ENCODE peak calls at places on chromosomes 6 and 20, in eight cellular contexts. One of them, this sample, is unnamed.

GRCh38 chr6:83226517-83226916 is 33.4 kb downstream of the RWDD2A start:
- DNase-seq in T-helper 22 cell: no peak
- DNase-seq in stimulated activated CD4-positive, alpha-beta T cell treated with anti-CD3 and anti-CD28 coated beads, Interleukin-12 subunit alpha, Interleukin-12 subunit beta, amount 100 ng/mL, for 48 hours: no peak
- DNase-seq in astrocyte: peak; percentile 2
- DNase-seq in COLO829: no peak
- DNase-seq in AG09309: no peak
- DNase-seq in K562: no peak
- DNase-seq in AG04450: no peak
- DNase-seq in this sample: no peak

GRCh38 chr6:158481612-158482473 is 78.0 kb upstream of the TMEM181 start:
- DNase-seq in T-helper 22 cell: no peak
- DNase-seq in stimulated activated CD4-positive, alpha-beta T cell treated with anti-CD3 and anti-CD28 coated beads, Interleukin-12 subunit alpha, Interleukin-12 subunit beta, amount 100 ng/mL, for 48 hours: no peak
- DNase-seq in astrocyte: peak; percentile 80
- DNase-seq in COLO829: no peak
- DNase-seq in AG09309: peak; percentile 39
- DNase-seq in K562: no peak
- DNase-seq in AG04450: no peak
- DNase-seq in this sample: no peak

GRCh38 chr6:145214570-145214969 is 520.8 kb downstream of the EPM2A start:
- DNase-seq in T-helper 22 cell: no peak
- DNase-seq in stimulated activated CD4-positive, alpha-beta T cell treated with anti-CD3 and anti-CD28 coated beads, Interleukin-12 subunit alpha, Interleukin-12 subunit beta, amount 100 ng/mL, for 48 hours: no peak
- DNase-seq in astrocyte: peak; percentile 6
- DNase-seq in COLO829: peak; percentile 12
- DNase-seq in AG09309: no peak
- DNase-seq in K562: no peak
- DNase-seq in AG04450: no peak
- DNase-seq in this sample: no peak

GRCh38 chr6:158805698-158806373 is 13.3 kb downstream of the EZR start:
- DNase-seq in T-helper 22 cell: no peak
- DNase-seq in stimulated activated CD4-positive, alpha-beta T cell treated with anti-CD3 and anti-CD28 coated beads, Interleukin-12 subunit alpha, Interleukin-12 subunit beta, amount 100 ng/mL, for 48 hours: no peak
- DNase-seq in astrocyte: no peak
- DNase-seq in COLO829: no peak
- DNase-seq in AG09309: no peak
- DNase-seq in K562: no peak
- DNase-seq in AG04450: no peak
- DNase-seq in this sample: no peak

GRCh38 chr20:49245921-49246740 is 26.9 kb downstream of the DDX27 start:
- DNase-seq in T-helper 22 cell: no peak
- DNase-seq in stimulated activated CD4-positive, alpha-beta T cell treated with anti-CD3 and anti-CD28 coated beads, Interleukin-12 subunit alpha, Interleukin-12 subunit beta, amount 100 ng/mL, for 48 hours: no peak
- DNase-seq in astrocyte: peak; percentile 31
- DNase-seq in COLO829: peak; percentile 62
- DNase-seq in AG09309: no peak
- DNase-seq in K562: peak; percentile 67
- DNase-seq in AG04450: peak; percentile 20
- DNase-seq in this sample: peak; percentile 72

GRCh38 chr6:31663087-31663960 is 1.5 kb downstream of the GPANK1 start:
- DNase-seq in T-helper 22 cell: no peak
- DNase-seq in stimulated activated CD4-positive, alpha-beta T cell treated with anti-CD3 and anti-CD28 coated beads, Interleukin-12 subunit alpha, Interleukin-12 subunit beta, amount 100 ng/mL, for 48 hours: no peak
- DNase-seq in astrocyte: no peak
- DNase-seq in COLO829: no peak
- DNase-seq in AG09309: no peak
- DNase-seq in K562: no peak
- DNase-seq in AG04450: no peak
- DNase-seq in this sample: no peak

GRCh38 chr6:107064579-107065065 is 36.6 kb downstream of the MTRES1 start:
- DNase-seq in T-helper 22 cell: no peak
- DNase-seq in stimulated activated CD4-positive, alpha-beta T cell treated with anti-CD3 and anti-CD28 coated beads, Interleukin-12 subunit alpha, Interleukin-12 subunit beta, amount 100 ng/mL, for 48 hours: peak; percentile 28
- DNase-seq in astrocyte: peak; percentile 83
- DNase-seq in COLO829: peak; percentile 24
- DNase-seq in AG09309: peak; percentile 45
- DNase-seq in K562: no peak
- DNase-seq in AG04450: peak; percentile 37
- DNase-seq in this sample: no peak

GRCh38 chr20:54585222-54585621 is 109.8 kb downstream of the DOK5 start:
- DNase-seq in T-helper 22 cell: no peak
- DNase-seq in stimulated activated CD4-positive, alpha-beta T cell treated with anti-CD3 and anti-CD28 coated beads, Interleukin-12 subunit alpha, Interleukin-12 subunit beta, amount 100 ng/mL, for 48 hours: no peak
- DNase-seq in astrocyte: no peak
- DNase-seq in COLO829: no peak
- DNase-seq in AG09309: no peak
- DNase-seq in K562: no peak
- DNase-seq in AG04450: no peak
- DNase-seq in this sample: no peak

GRCh38 chr20:3686867-3687321 is 5.1 kb upstream of the ADAM33 start:
- DNase-seq in T-helper 22 cell: no peak
- DNase-seq in stimulated activated CD4-positive, alpha-beta T cell treated with anti-CD3 and anti-CD28 coated beads, Interleukin-12 subunit alpha, Interleukin-12 subunit beta, amount 100 ng/mL, for 48 hours: no peak
- DNase-seq in astrocyte: peak; percentile 89
- DNase-seq in COLO829: no peak
- DNase-seq in AG09309: peak; percentile 91
- DNase-seq in K562: no peak
- DNase-seq in AG04450: peak; percentile 82
- DNase-seq in this sample: no peak

GRCh38 chr20:31605902-31606677 is 1.0 kb downstream of the ID1 start:
- DNase-seq in T-helper 22 cell: no peak
- DNase-seq in stimulated activated CD4-positive, alpha-beta T cell treated with anti-CD3 and anti-CD28 coated beads, Interleukin-12 subunit alpha, Interleukin-12 subunit beta, amount 100 ng/mL, for 48 hours: no peak
- DNase-seq in astrocyte: no peak
- DNase-seq in COLO829: no peak
- DNase-seq in AG09309: no peak
- DNase-seq in K562: peak; percentile 43
- DNase-seq in AG04450: no peak
- DNase-seq in this sample: no peak

GRCh38 chr6:46850781-46851180 is 57.6 kb downstream of the MEP1A start:
- DNase-seq in T-helper 22 cell: no peak
- DNase-seq in stimulated activated CD4-positive, alpha-beta T cell treated with anti-CD3 and anti-CD28 coated beads, Interleukin-12 subunit alpha, Interleukin-12 subunit beta, amount 100 ng/mL, for 48 hours: no peak
- DNase-seq in astrocyte: peak; percentile 64
- DNase-seq in COLO829: no peak
- DNase-seq in AG09309: no peak
- DNase-seq in K562: no peak
- DNase-seq in AG04450: no peak
- DNase-seq in this sample: no peak

GRCh38 chr20:56630086-56630493 is 984 bp downstream of the TFAP2C start:
- DNase-seq in T-helper 22 cell: no peak
- DNase-seq in stimulated activated CD4-positive, alpha-beta T cell treated with anti-CD3 and anti-CD28 coated beads, Interleukin-12 subunit alpha, Interleukin-12 subunit beta, amount 100 ng/mL, for 48 hours: no peak
- DNase-seq in astrocyte: peak; percentile 52
- DNase-seq in COLO829: no peak
- DNase-seq in AG09309: no peak
- DNase-seq in K562: peak; percentile 39
- DNase-seq in AG04450: no peak
- DNase-seq in this sample: peak; percentile 91

GRCh38 chr6:22727709-22728108 is 158.3 kb downstream of the HDGFL1 start:
- DNase-seq in T-helper 22 cell: no peak
- DNase-seq in stimulated activated CD4-positive, alpha-beta T cell treated with anti-CD3 and anti-CD28 coated beads, Interleukin-12 subunit alpha, Interleukin-12 subunit beta, amount 100 ng/mL, for 48 hours: no peak
- DNase-seq in astrocyte: peak; percentile 3
- DNase-seq in COLO829: no peak
- DNase-seq in AG09309: no peak
- DNase-seq in K562: no peak
- DNase-seq in AG04450: peak; percentile 33
- DNase-seq in this sample: no peak

GRCh38 chr20:58331961-58332551 is 22.5 kb downstream of the RAB22A start:
- DNase-seq in T-helper 22 cell: no peak
- DNase-seq in stimulated activated CD4-positive, alpha-beta T cell treated with anti-CD3 and anti-CD28 coated beads, Interleukin-12 subunit alpha, Interleukin-12 subunit beta, amount 100 ng/mL, for 48 hours: no peak
- DNase-seq in astrocyte: no peak
- DNase-seq in COLO829: no peak
- DNase-seq in AG09309: no peak
- DNase-seq in K562: no peak
- DNase-seq in AG04450: no peak
- DNase-seq in this sample: no peak

GRCh38 chr6:96626749-96627353 is 63.9 kb downstream of the FHL5 start:
- DNase-seq in T-helper 22 cell: no peak
- DNase-seq in stimulated activated CD4-positive, alpha-beta T cell treated with anti-CD3 and anti-CD28 coated beads, Interleukin-12 subunit alpha, Interleukin-12 subunit beta, amount 100 ng/mL, for 48 hours: no peak
- DNase-seq in astrocyte: peak; percentile 19
- DNase-seq in COLO829: peak; percentile 13
- DNase-seq in AG09309: peak; percentile 4
- DNase-seq in K562: peak; percentile 13
- DNase-seq in AG04450: peak; percentile 1
- DNase-seq in this sample: peak; percentile 43

This sample was measured in D341Med.